ENCODE peak calls at places on chromosomes 12 and 14, in eight cellular contexts. C, K, H, I, F, J, Y and Z are unnamed samples.

GRCh38 chr12:106031736-106032135 is 107.0 kb downstream of the NUAK1 start:
- DNase-seq in F (no peak), C (no peak), H (no peak), K (no peak), J (no peak), Y (no peak), I (no peak), Z (no peak)

GRCh38 chr12:66119229-66119869 is 11.2 kb downstream of the LLPH start:
- DNase-seq in K (no peak), I (no peak), H (no peak), J (no peak), Y (no peak), C (no peak), F (no peak), Z (peak; percentile 21)

GRCh38 chr12:103848132-103848531 is 7.1 kb upstream of the NT5DC3 start:
- DNase-seq in F (no peak), I (no peak), H (no peak), K (peak; percentile 23), J (no peak), C (no peak), Y (no peak), Z (no peak)

GRCh38 chr12:111699-112591 is 45.4 kb downstream of the IQSEC3 start:
- DNase-seq in H (no peak), K (no peak), F (no peak), J (no peak), Y (no peak), C (no peak), I (no peak), Z (no peak)

GRCh38 chr12:30568453-30568852 is 127.2 kb downstream of the IPO8 start:
- DNase-seq in H (no peak), I (no peak), F (no peak), J (no peak), C (no peak), Y (no peak), K (no peak), Z (no peak)

GRCh38 chr12:109583733-109584132 is 10.1 kb downstream of the MVK start:
- DNase-seq in J (no peak), F (no peak), I (no peak), Y (no peak), H (no peak), K (no peak), C (no peak), Z (no peak)

GRCh38 chr14:91817566-91818325 is 49.6 kb downstream of the TC2N start:
- DNase-seq in C (no peak), Y (no peak), K (no peak), J (no peak), H (no peak), F (no peak), I (no peak), Z (no peak)

GRCh38 chr14:30115756-30116155 is 188.1 kb upstream of the PRKD1 start:
- DNase-seq in Y (no peak), J (no peak), I (no peak), F (no peak), C (no peak), H (no peak), K (no peak), Z (no peak)

GRCh38 chr12:112087851-112088250 is 20.7 kb downstream of the NAA25 start:
- DNase-seq in H (no peak), J (no peak), I (no peak), C (no peak), Y (no peak), F (no peak), K (no peak), Z (no peak)

GRCh38 chr14:96059519-96060135 is 20.5 kb downstream of the C14orf132 start:
- DNase-seq in Y (no peak), F (no peak), H (no peak), K (no peak), J (no peak), C (no peak), I (no peak), Z (no peak)

GRCh38 chr12:122062832-122063690 is 15.5 kb upstream of the MLXIP start:
- DNase-seq in F (peak; percentile 80), K (peak; percentile 81), H (no peak), C (peak; percentile 69), J (no peak), I (no peak), Y (no peak), Z (peak; percentile 93)

GRCh38 chr12:220946-221550 is 7.1 kb upstream of the SLC6A12 start:
- DNase-seq in K (no peak), F (no peak), Y (no peak), I (no peak), C (no peak), H (no peak), J (no peak), Z (no peak)

GRCh38 chr12:127271776-127272175 is 995.2 kb upstream of the TMEM132C start:
- DNase-seq in Y (no peak), K (no peak), F (no peak), C (no peak), I (no peak), J (no peak), H (no peak), Z (no peak)

GRCh38 chr12:117832459-117833457 is 136.0 kb downstream of the KSR2 start:
- DNase-seq in H (no peak), K (peak; percentile 20), F (peak; percentile 18), J (peak; percentile 41), Y (no peak), C (no peak), I (no peak), Z (no peak)

GRCh38 chr12:130514149-130514551 is 176.5 kb downstream of the PIWIL1 start:
- DNase-seq in I (no peak), H (no peak), C (no peak), J (no peak), F (no peak), Y (no peak), K (no peak), Z (no peak)

GRCh38 chr12:54019111-54019811 is 9.0 kb upstream of the HOXC6 start:
- DNase-seq in F (no peak), C (no peak), Y (no peak), K (no peak), H (no peak), J (no peak), I (no peak), Z (no peak)

GRCh38 chr14:85530626-85531025 is 682 bp downstream of the FLRT2 start:
- DNase-seq in H (no peak), F (no peak), I (no peak), C (no peak), Y (no peak), J (no peak), K (no peak), Z (no peak)

GRCh38 chr12:103336940-103337339 is 158.8 kb downstream of the C12orf42 start:
- DNase-seq in I (no peak), F (no peak), J (no peak), H (no peak), C (no peak), Y (no peak), K (no peak), Z (no peak)

GRCh38 chr12:117045998-117046374 is 53.2 kb downstream of the TESC start:
- DNase-seq in Y (no peak), I (no peak), F (no peak), H (no peak), C (no peak), J (no peak), K (no peak), Z (no peak)